ENCODE peak calls at places on chromosomes 12 and 14, in nine cellular contexts. M is hypothalamus; R is T follicular helper cell; E is MM.1S; G is endothelial cell; O is thoracic aorta; N is activated CD8-positive, alpha-beta memory T cell treated with anti-CD3 and anti-CD28 coated beads, Interleukin-2, amount 50 U/mL, for 4 hours; V is stimulated activated CD4-positive, alpha-beta T cell treated with anti-CD3 and anti-CD28 coated beads, Interleukin-4, amount 100 ng/mL, for 48 hours; D is adipocyte. K is an unnamed sample.
A peak's percentile ranks its signal among the peaks of the same experiment; 100 is the strongest.

GRCh38 chr12:86647800-86648199 is 391.6 kb upstream of the MGAT4C start:
- DNase-seq in O (no peak), V (no peak), M (no peak), E (no peak), N (no peak), R (no peak), G (no peak), D (no peak), K (no peak)

GRCh38 chr12:96427269-96427729 is 27.1 kb upstream of the CDK17 start:
- DNase-seq in V (peak; percentile 30), N (no peak), G (peak; percentile 16), O (peak; percentile 20), E (no peak), R (no peak), M (no peak), D (peak; percentile 98), K (no peak)

GRCh38 chr12:89353188-89353822 is 1.0 kb upstream of the DUSP6 start:
- DNase-seq in O (no peak), M (no peak), N (peak; percentile 26), V (peak; percentile 49), E (peak; percentile 55), D (peak; percentile 86), R (no peak), G (peak; percentile 84), K (no peak)

GRCh38 chr12:10272466-10272865 is 35.2 kb upstream of the KLRD1 start:
- DNase-seq in N (no peak), R (no peak), O (no peak), G (no peak), M (no peak), E (no peak), D (no peak), V (no peak), K (no peak)

GRCh38 chr12:49910331-49911212 is 6.9 kb upstream of the FAIM2 start:
- DNase-seq in G (no peak), O (no peak), V (no peak), M (no peak), N (no peak), R (no peak), D (no peak), E (no peak), K (no peak)

GRCh38 chr12:50088577-50089335 is 3.6 kb downstream of the SMARCD1 start:
- DNase-seq in O (no peak), D (peak; percentile 78), G (peak; percentile 46), E (peak; percentile 87), M (no peak), N (peak; percentile 52), R (peak; percentile 36), V (peak; percentile 44), K (peak; percentile 81)

GRCh38 chr12:130162267-130162666 is at the start of gene FZD10:
- DNase-seq in V (no peak), O (no peak), R (no peak), D (peak; percentile 17), G (no peak), N (no peak), E (no peak), M (no peak), K (no peak)

GRCh38 chr14:64584185-64584584 is 34.4 kb downstream of the PPP1R36 start:
- DNase-seq in E (no peak), D (no peak), M (no peak), G (no peak), O (no peak), N (no peak), V (no peak), R (no peak), K (no peak)

GRCh38 chr14:63470877-63471565 is 72.2 kb downstream of the PPP2R5E start:
- DNase-seq in R (no peak), O (no peak), D (peak; percentile 81), M (no peak), N (no peak), G (no peak), V (no peak), E (peak; percentile 65), K (no peak)

GRCh38 chr12:43882578-43883178 is 46.8 kb downstream of the TMEM117 start:
- DNase-seq in R (peak; percentile 7), N (peak; percentile 16), E (peak; percentile 46), G (peak; percentile 37), O (no peak), D (peak; percentile 87), V (peak; percentile 4), M (no peak), K (peak; percentile 70)

GRCh38 chr14:104221071-104221625 is 82.8 kb downstream of the KIF26A start:
- DNase-seq in O (no peak), N (no peak), E (no peak), V (no peak), G (no peak), R (no peak), D (no peak), M (no peak), K (no peak)

GRCh38 chr14:73771848-73772705 is 57.9 kb upstream of the PNMA1 start:
- DNase-seq in E (peak; percentile 79), R (peak; percentile 48), V (peak; percentile 74), D (peak; percentile 63), N (peak; percentile 70), M (no peak), G (no peak), O (no peak), K (peak; percentile 91)

GRCh38 chr12:45773734-45774133 is 44.2 kb downstream of the ARID2 start:
- DNase-seq in M (no peak), D (no peak), V (no peak), G (no peak), R (no peak), O (no peak), N (no peak), E (no peak), K (no peak)

GRCh38 chr12:93415723-93416464 is 25.9 kb downstream of the UBE2N start:
- DNase-seq in D (peak; percentile 48), V (no peak), M (no peak), N (no peak), G (no peak), O (no peak), R (no peak), E (peak; percentile 63), K (peak; percentile 17)

GRCh38 chr12:114743799-114744198 is 59.8 kb upstream of the TBX3 start:
- DNase-seq in O (no peak), E (no peak), M (no peak), D (no peak), V (no peak), N (no peak), R (no peak), G (no peak), K (no peak)

GRCh38 chr12:6772729-6773661 is 675 bp downstream of the LAG3 start:
- DNase-seq in D (no peak), V (no peak), G (peak; percentile 16), M (no peak), E (no peak), R (no peak), N (no peak), O (no peak), K (no peak)

GRCh38 chr12:87428701-87429277 is 600.4 kb downstream of the C12orf50 start:
- DNase-seq in E (no peak), N (no peak), D (peak; percentile 37), O (no peak), G (no peak), M (no peak), V (no peak), R (no peak), K (no peak)

GRCh38 chr12:100940503-100940902 is 145.9 kb downstream of the ANO4 start:
- DNase-seq in M (no peak), R (no peak), D (no peak), N (no peak), O (no peak), V (no peak), E (no peak), G (no peak), K (no peak)

GRCh38 chr14:100345711-100346110 is 22.6 kb downstream of the SLC25A47 start:
- DNase-seq in R (no peak), V (no peak), M (no peak), N (no peak), E (no peak), O (no peak), D (no peak), G (no peak), K (no peak)